ENCODE peak calls at places on chromosomes 6 and 20, in eight cellular contexts. H is adrenal gland; E is heart left ventricle; C is lower lobe of right lung; D is brain microvascular endothelial cell; Y is CD8-positive, alpha-beta T cell; B is right atrium auricular region; O is ovary. L is an unnamed sample.

GRCh38 chr6:112683106-112683505 is 336.0 kb downstream of the RFPL4B start:
- DNase-seq in H (no peak), E (no peak), C (no peak), D (no peak), Y (no peak), B (no peak), O (no peak), L (no peak)

GRCh38 chr6:75155586-75155985 is 50.3 kb downstream of the COL12A1 start:
- DNase-seq in H (no peak), E (no peak), C (no peak), D (peak; percentile 24), Y (no peak), B (no peak), O (no peak), L (no peak)

GRCh38 chr20:25030649-25031026 is 27.3 kb downstream of the ACSS1 start:
- DNase-seq in H (no peak), E (no peak), C (peak; percentile 22), D (no peak), Y (no peak), B (no peak), O (no peak), L (no peak)

GRCh38 chr6:160337301-160337700 is 10.9 kb upstream of the SLC22A3 start:
- DNase-seq in H (no peak), E (no peak), C (no peak), D (peak; percentile 62), Y (no peak), B (no peak), O (no peak), L (no peak)

GRCh38 chr20:9256359-9256758 is 187.5 kb downstream of the PLCB4 start:
- DNase-seq in H (no peak), E (no peak), C (no peak), D (no peak), Y (no peak), B (no peak), O (no peak), L (no peak)

GRCh38 chr6:30074331-30075093 is 1.1 kb downstream of the RNF39 start:
- DNase-seq in H (no peak), E (no peak), C (peak; percentile 45), D (no peak), Y (no peak), B (no peak), O (peak; percentile 38), L (no peak)

GRCh38 chr6:147283460-147283859 is 79.2 kb downstream of the STXBP5 start:
- DNase-seq in H (no peak), E (no peak), C (no peak), D (no peak), Y (no peak), B (no peak), O (no peak), L (peak; percentile 22)

GRCh38 chr6:163133017-163133416 is 281.5 kb upstream of the QKI start:
- DNase-seq in H (no peak), E (no peak), C (no peak), D (no peak), Y (no peak), B (no peak), O (no peak), L (no peak)

DNA sequence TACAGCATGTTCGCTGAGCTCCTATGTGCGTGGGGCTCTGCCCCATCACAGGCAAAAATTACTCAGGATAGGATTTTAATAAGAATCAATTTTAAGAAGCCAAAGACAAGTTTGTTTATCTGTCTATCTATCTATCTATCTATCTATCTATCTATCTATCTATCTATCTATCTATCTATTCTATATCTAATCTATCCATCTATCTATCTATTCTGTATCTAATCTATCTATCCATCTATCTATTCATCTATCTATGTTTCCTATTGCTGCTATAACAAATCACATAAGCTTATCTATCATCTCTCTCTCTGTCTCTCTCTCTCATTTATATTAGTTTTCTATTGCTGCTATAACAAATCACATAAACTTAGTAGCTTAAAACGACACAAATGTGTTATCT is 1.7 kb downstream of the ARHGAP40 start:
- DNase-seq in H (no peak), E (no peak), C (no peak), D (no peak), Y (no peak), B (no peak), O (no peak), L (no peak)
- H3K27me3 ChIP-seq in H (peaks cover 21% of the 10 kb centered on the region), E (peaks cover 48% of the 10 kb centered on the region), C (peaks cover 39% of the 10 kb centered on the region), D (peaks cover 7% of the 10 kb centered on the region), Y (peaks cover 6% of the 10 kb centered on the region), B (peaks cover 5% of the 10 kb centered on the region), O (no peaks in the 10 kb centered on the region), L (no peaks in the 10 kb centered on the region)

DNA sequence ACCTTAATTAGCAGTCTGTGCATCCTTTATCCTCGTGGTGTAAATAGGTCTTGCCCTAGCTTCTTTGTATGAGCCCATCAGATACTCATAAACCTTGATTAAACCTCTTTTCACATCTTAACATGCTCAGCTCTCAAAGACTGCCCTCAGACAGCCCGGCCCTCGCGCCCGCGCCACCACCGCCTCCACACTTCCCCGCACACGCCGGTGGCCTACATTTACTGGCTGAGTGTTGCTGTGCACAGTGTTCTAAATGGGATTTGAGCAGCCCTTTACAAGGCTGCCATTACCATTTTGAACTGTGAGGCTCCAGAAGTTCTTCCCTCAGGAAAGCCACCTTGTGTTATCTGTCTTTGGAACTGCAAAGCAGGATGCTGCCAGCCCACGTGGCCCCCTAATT is 63.0 kb upstream of the INSM1 start:
- DNase-seq in H (no peak), E (no peak), C (no peak), D (no peak), Y (no peak), B (no peak), O (no peak), L (no peak)
- H3K27me3 ChIP-seq in H (no peaks in the 10 kb centered on the region), E (no peaks in the 10 kb centered on the region), C (no peaks in the 10 kb centered on the region), D (no peaks in the 10 kb centered on the region), Y (no peaks in the 10 kb centered on the region), B (no peaks in the 10 kb centered on the region), O (no peaks in the 10 kb centered on the region), L (no peaks in the 10 kb centered on the region)

GRCh38 chr20:61846074-61846473 is 219.6 kb downstream of the TAF4 start:
- DNase-seq in H (no peak), E (no peak), C (peak; percentile 37), D (no peak), Y (no peak), B (no peak), O (peak; percentile 1), L (no peak)

GRCh38 chr20:61842011-61842410 is 223.7 kb downstream of the TAF4 start:
- DNase-seq in H (no peak), E (no peak), C (peak; percentile 21), D (no peak), Y (no peak), B (no peak), O (peak; percentile 2), L (no peak)

GRCh38 chr20:61845276-61845675 is 220.4 kb downstream of the TAF4 start:
- DNase-seq in H (no peak), E (no peak), C (no peak), D (no peak), Y (no peak), B (no peak), O (no peak), L (no peak)

GRCh38 chr20:61846741-61847419 is 218.8 kb downstream of the TAF4 start:
- DNase-seq in H (no peak), E (no peak), C (peak; percentile 12), D (no peak), Y (no peak), B (no peak), O (peak; percentile 7), L (no peak)

GRCh38 chr20:61844621-61845020 is 221.1 kb downstream of the TAF4 start:
- DNase-seq in H (no peak), E (no peak), C (peak; percentile 37), D (no peak), Y (no peak), B (no peak), O (peak; percentile 9), L (no peak)
- H3K27me3 ChIP-seq in H (no peaks in the 10 kb centered on the region), E (no peaks in the 10 kb centered on the region), C (peaks cover 12% of the 10 kb centered on the region), D (no peaks in the 10 kb centered on the region), Y (no peaks in the 10 kb centered on the region), B (no peaks in the 10 kb centered on the region), O (no peaks in the 10 kb centered on the region), L (no peaks in the 10 kb centered on the region)

GRCh38 chr20:35006009-35006408 is 50.3 kb downstream of the MYH7B start:
- DNase-seq in H (peak; percentile 15), E (no peak), C (peak; percentile 33), D (no peak), Y (no peak), B (no peak), O (peak; percentile 21), L (no peak)
- H3K27me3 ChIP-seq in H (no peaks in the 10 kb centered on the region), E (no peaks in the 10 kb centered on the region), C (no peaks in the 10 kb centered on the region), D (no peaks in the 10 kb centered on the region), Y (no peaks in the 10 kb centered on the region), B (no peaks in the 10 kb centered on the region), O (no peaks in the 10 kb centered on the region), L (no peaks in the 10 kb centered on the region)

GRCh38 chr6:27275025-27275956 is 27.8 kb downstream of the PRSS16 start:
- DNase-seq in H (no peak), E (no peak), C (no peak), D (peak; percentile 24), Y (no peak), B (no peak), O (no peak), L (no peak)
- H3K27me3 ChIP-seq in H (peaks cover 53% of the 10 kb centered on the region), E (peaks cover 78% of the 10 kb centered on the region), C (peaks cover 81% of the 10 kb centered on the region), D (peaks cover 2% of the 10 kb centered on the region), Y (peaks cover 19% of the 10 kb centered on the region), B (peaks cover 18% of the 10 kb centered on the region), O (no peaks in the 10 kb centered on the region), L (no peaks in the 10 kb centered on the region)

GRCh38 chr6:155493694-155494143 is 38.1 kb upstream of the NOX3 start:
- DNase-seq in H (peak; percentile 65), E (no peak), C (no peak), D (peak; percentile 97), Y (no peak), B (peak; percentile 82), O (peak; percentile 57), L (peak; percentile 54)

GRCh38 chr6:155491421-155491820 is 35.8 kb upstream of the NOX3 start:
- DNase-seq in H (no peak), E (no peak), C (no peak), D (no peak), Y (no peak), B (no peak), O (no peak), L (no peak)

GRCh38 chr6:155495011-155495768 is 39.6 kb upstream of the NOX3 start:
- DNase-seq in H (peak; percentile 83), E (peak; percentile 22), C (no peak), D (peak; percentile 82), Y (no peak), B (peak; percentile 78), O (peak; percentile 78), L (peak; percentile 49)

GRCh38 chr6:155492061-155492735 is 36.6 kb upstream of the NOX3 start:
- DNase-seq in H (no peak), E (no peak), C (no peak), D (no peak), Y (no peak), B (no peak), O (no peak), L (no peak)

DNA sequence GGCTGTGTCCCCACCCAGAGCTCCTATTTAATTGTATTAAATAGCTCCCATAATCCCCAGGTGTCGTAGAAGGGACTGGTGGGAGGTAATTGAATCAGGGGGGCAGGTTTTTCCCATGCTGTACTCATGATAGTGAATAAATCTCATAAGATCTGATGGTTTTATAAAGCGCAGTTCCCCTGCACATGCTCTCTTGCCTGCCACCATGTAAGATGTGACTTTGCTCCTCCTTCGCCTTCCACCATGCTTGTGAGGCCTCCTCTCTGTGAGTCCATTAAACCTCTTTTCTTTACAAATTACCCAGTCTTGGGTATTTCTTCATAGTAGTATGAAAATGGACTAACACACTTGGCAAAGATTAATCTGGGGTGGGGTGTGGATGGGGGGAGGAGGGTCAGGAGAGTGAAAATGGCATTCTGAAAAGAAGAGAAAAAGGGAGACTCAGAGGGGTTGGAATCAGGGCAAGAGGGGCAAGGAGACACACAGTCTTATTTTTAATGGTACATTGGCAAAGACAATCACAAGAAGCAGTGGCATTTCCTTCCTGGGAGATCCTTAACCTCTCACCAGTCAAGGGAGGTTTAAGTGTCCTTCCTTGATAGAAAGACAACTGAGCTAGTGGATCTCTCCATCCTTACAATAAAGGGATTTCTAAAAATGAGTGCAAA is 37.5 kb upstream of the NOX3 start:
- DNase-seq in H (no peak), E (no peak), C (no peak), D (no peak), Y (no peak), B (no peak), O (no peak), L (no peak)
- H3K27me3 ChIP-seq in H (no peaks in the 10 kb centered on the region), E (no peaks in the 10 kb centered on the region), C (no peaks in the 10 kb centered on the region), D (no peaks in the 10 kb centered on the region), Y (no peaks in the 10 kb centered on the region), B (no peaks in the 10 kb centered on the region), O (no peaks in the 10 kb centered on the region), L (no peaks in the 10 kb centered on the region)

L was measured in uterus.